ENCODE peak calls at places on chromosomes 2 and 18, in seven cellular contexts. One of them, this sample, is unnamed.

GRCh38 chr2:29262681-29263260 is 147.6 kb downstream of the CLIP4 start:
- DNase-seq in MM.1S: no peak
- DNase-seq in OCI-LY7: no peak
- DNase-seq in neural progenitor cell: no peak
- DNase-seq in GM23248: no peak
- DNase-seq in GM23338: no peak
- DNase-seq in PC-3: no peak
- DNase-seq in this sample: no peak

GRCh38 chr2:150617351-150617750 is 129.9 kb upstream of the RND3 start:
- DNase-seq in MM.1S: no peak
- DNase-seq in OCI-LY7: no peak
- DNase-seq in neural progenitor cell: no peak
- DNase-seq in GM23248: no peak
- DNase-seq in GM23338: no peak
- DNase-seq in PC-3: no peak
- DNase-seq in this sample: no peak

GRCh38 chr2:83079007-83079406 is 1380.1 kb downstream of the SUCLG1 start:
- DNase-seq in MM.1S: no peak
- DNase-seq in OCI-LY7: no peak
- DNase-seq in neural progenitor cell: no peak
- DNase-seq in GM23248: no peak
- DNase-seq in GM23338: no peak
- DNase-seq in PC-3: no peak
- DNase-seq in this sample: no peak

GRCh38 chr2:145386973-145387372 is 867.1 kb upstream of the ZEB2 start:
- DNase-seq in MM.1S: no peak
- DNase-seq in OCI-LY7: no peak
- DNase-seq in neural progenitor cell: no peak
- DNase-seq in GM23248: no peak
- DNase-seq in GM23338: no peak
- DNase-seq in PC-3: no peak
- DNase-seq in this sample: no peak

GRCh38 chr2:17918789-17919188 is 40.3 kb downstream of the KCNS3 start:
- DNase-seq in MM.1S: no peak
- DNase-seq in OCI-LY7: peak; percentile 17
- DNase-seq in neural progenitor cell: peak; percentile 18
- DNase-seq in GM23248: no peak
- DNase-seq in GM23338: peak; percentile 66
- DNase-seq in PC-3: peak; percentile 8
- DNase-seq in this sample: peak; percentile 53

GRCh38 chr2:28397043-28397381 is 4.4 kb downstream of the FOSL2 start:
- DNase-seq in MM.1S: no peak
- DNase-seq in OCI-LY7: no peak
- DNase-seq in neural progenitor cell: no peak
- DNase-seq in GM23248: no peak
- DNase-seq in GM23338: no peak
- DNase-seq in PC-3: no peak
- DNase-seq in this sample: no peak

GRCh38 chr18:9931146-9931545 is 17.3 kb downstream of the VAPA start:
- DNase-seq in MM.1S: no peak
- DNase-seq in OCI-LY7: no peak
- DNase-seq in neural progenitor cell: no peak
- DNase-seq in GM23248: no peak
- DNase-seq in GM23338: no peak
- DNase-seq in PC-3: no peak
- DNase-seq in this sample: no peak

GRCh38 chr2:46915281-46915810 is at the start of gene MCFD2:
- DNase-seq in MM.1S: no peak
- DNase-seq in OCI-LY7: no peak
- DNase-seq in neural progenitor cell: no peak
- DNase-seq in GM23248: peak; percentile 72
- DNase-seq in GM23338: no peak
- DNase-seq in PC-3: peak; percentile 20
- DNase-seq in this sample: peak; percentile 55

GRCh38 chr2:71471276-71471675 is 17.9 kb downstream of the DYSF start:
- DNase-seq in MM.1S: no peak
- DNase-seq in OCI-LY7: no peak
- DNase-seq in neural progenitor cell: no peak
- DNase-seq in GM23248: peak; percentile 62
- DNase-seq in GM23338: no peak
- DNase-seq in PC-3: peak; percentile 77
- DNase-seq in this sample: no peak

GRCh38 chr18:10377956-10378355 is 76.5 kb upstream of the APCDD1 start:
- DNase-seq in MM.1S: no peak
- DNase-seq in OCI-LY7: no peak
- DNase-seq in neural progenitor cell: no peak
- DNase-seq in GM23248: peak; percentile 58
- DNase-seq in GM23338: no peak
- DNase-seq in PC-3: no peak
- DNase-seq in this sample: no peak

GRCh38 chr2:29022455-29023128 is 41.5 kb downstream of the TOGARAM2 start:
- DNase-seq in MM.1S: no peak
- DNase-seq in OCI-LY7: no peak
- DNase-seq in neural progenitor cell: no peak
- DNase-seq in GM23248: no peak
- DNase-seq in GM23338: no peak
- DNase-seq in PC-3: no peak
- DNase-seq in this sample: no peak

GRCh38 chr2:134459706-134460406 is 206.0 kb downstream of the MGAT5 start:
- DNase-seq in MM.1S: no peak
- DNase-seq in OCI-LY7: no peak
- DNase-seq in neural progenitor cell: no peak
- DNase-seq in GM23248: no peak
- DNase-seq in GM23338: no peak
- DNase-seq in PC-3: no peak
- DNase-seq in this sample: no peak

GRCh38 chr2:34096552-34097171 is 497.6 kb upstream of the FAM98A start:
- DNase-seq in MM.1S: peak; percentile 64
- DNase-seq in OCI-LY7: peak; percentile 64
- DNase-seq in neural progenitor cell: peak; percentile 79
- DNase-seq in GM23248: peak; percentile 60
- DNase-seq in GM23338: peak; percentile 82
- DNase-seq in PC-3: peak; percentile 84
- DNase-seq in this sample: peak; percentile 88

GRCh38 chr2:165794520-165794882 is 454 bp upstream of the GALNT3 start:
- DNase-seq in MM.1S: peak; percentile 93
- DNase-seq in OCI-LY7: no peak
- DNase-seq in neural progenitor cell: peak; percentile 42
- DNase-seq in GM23248: peak; percentile 74
- DNase-seq in GM23338: peak; percentile 71
- DNase-seq in PC-3: peak; percentile 82
- DNase-seq in this sample: peak; percentile 60

GRCh38 chr2:27264753-27265535 is 2.1 kb upstream of the SLC30A3 start:
- DNase-seq in MM.1S: peak; percentile 58
- DNase-seq in OCI-LY7: peak; percentile 71
- DNase-seq in neural progenitor cell: peak; percentile 94
- DNase-seq in GM23248: peak; percentile 63
- DNase-seq in GM23338: peak; percentile 94
- DNase-seq in PC-3: peak; percentile 58
- DNase-seq in this sample: peak; percentile 85

GRCh38 chr2:171319164-171319810 is 114.5 kb downstream of the METTL8 start:
- DNase-seq in MM.1S: no peak
- DNase-seq in OCI-LY7: peak; percentile 64
- DNase-seq in neural progenitor cell: peak; percentile 13
- DNase-seq in GM23248: peak; percentile 21
- DNase-seq in GM23338: peak; percentile 84
- DNase-seq in PC-3: no peak
- DNase-seq in this sample: no peak

GRCh38 chr2:66512626-66513025 is 77.7 kb downstream of the MEIS1 start:
- DNase-seq in MM.1S: no peak
- DNase-seq in OCI-LY7: no peak
- DNase-seq in neural progenitor cell: no peak
- DNase-seq in GM23248: no peak
- DNase-seq in GM23338: no peak
- DNase-seq in PC-3: no peak
- DNase-seq in this sample: no peak

GRCh38 chr18:68623342-68623741 is 91.6 kb downstream of the TMX3 start:
- DNase-seq in MM.1S: peak; percentile 64
- DNase-seq in OCI-LY7: peak; percentile 16
- DNase-seq in neural progenitor cell: peak; percentile 79
- DNase-seq in GM23248: peak; percentile 86
- DNase-seq in GM23338: peak; percentile 87
- DNase-seq in PC-3: peak; percentile 78
- DNase-seq in this sample: peak; percentile 80

GRCh38 chr2:142741764-142742269 is 135.6 kb upstream of the KYNU start:
- DNase-seq in MM.1S: no peak
- DNase-seq in OCI-LY7: no peak
- DNase-seq in neural progenitor cell: no peak
- DNase-seq in GM23248: peak; percentile 7
- DNase-seq in GM23338: no peak
- DNase-seq in PC-3: no peak
- DNase-seq in this sample: no peak

GRCh38 chr2:215839816-215840215 is 173.5 kb downstream of the MREG start:
- DNase-seq in MM.1S: no peak
- DNase-seq in OCI-LY7: no peak
- DNase-seq in neural progenitor cell: no peak
- DNase-seq in GM23248: no peak
- DNase-seq in GM23338: peak; percentile 44
- DNase-seq in PC-3: no peak
- DNase-seq in this sample: no peak

GRCh38 chr2:168997113-168997512 is 34.0 kb downstream of the ABCB11 start:
- DNase-seq in MM.1S: no peak
- DNase-seq in OCI-LY7: no peak
- DNase-seq in neural progenitor cell: no peak
- DNase-seq in GM23248: no peak
- DNase-seq in GM23338: no peak
- DNase-seq in PC-3: no peak
- DNase-seq in this sample: peak; percentile 13

GRCh38 chr2:100125641-100126040 is 16.7 kb downstream of the AFF3 start:
- DNase-seq in MM.1S: no peak
- DNase-seq in OCI-LY7: no peak
- DNase-seq in neural progenitor cell: no peak
- DNase-seq in GM23248: no peak
- DNase-seq in GM23338: peak; percentile 2
- DNase-seq in PC-3: no peak
- DNase-seq in this sample: no peak

GRCh38 chr2:210584834-210585233 is 28.4 kb downstream of the CPS1 start:
- DNase-seq in MM.1S: no peak
- DNase-seq in OCI-LY7: no peak
- DNase-seq in neural progenitor cell: no peak
- DNase-seq in GM23248: no peak
- DNase-seq in GM23338: peak; percentile 6
- DNase-seq in PC-3: peak; percentile 86
- DNase-seq in this sample: peak; percentile 10

GRCh38 chr2:27752551-27753237 is 18.8 kb upstream of the MRPL33 start:
- DNase-seq in MM.1S: no peak
- DNase-seq in OCI-LY7: no peak
- DNase-seq in neural progenitor cell: peak; percentile 39
- DNase-seq in GM23248: no peak
- DNase-seq in GM23338: peak; percentile 86
- DNase-seq in PC-3: peak; percentile 49
- DNase-seq in this sample: peak; percentile 89

DNA sequence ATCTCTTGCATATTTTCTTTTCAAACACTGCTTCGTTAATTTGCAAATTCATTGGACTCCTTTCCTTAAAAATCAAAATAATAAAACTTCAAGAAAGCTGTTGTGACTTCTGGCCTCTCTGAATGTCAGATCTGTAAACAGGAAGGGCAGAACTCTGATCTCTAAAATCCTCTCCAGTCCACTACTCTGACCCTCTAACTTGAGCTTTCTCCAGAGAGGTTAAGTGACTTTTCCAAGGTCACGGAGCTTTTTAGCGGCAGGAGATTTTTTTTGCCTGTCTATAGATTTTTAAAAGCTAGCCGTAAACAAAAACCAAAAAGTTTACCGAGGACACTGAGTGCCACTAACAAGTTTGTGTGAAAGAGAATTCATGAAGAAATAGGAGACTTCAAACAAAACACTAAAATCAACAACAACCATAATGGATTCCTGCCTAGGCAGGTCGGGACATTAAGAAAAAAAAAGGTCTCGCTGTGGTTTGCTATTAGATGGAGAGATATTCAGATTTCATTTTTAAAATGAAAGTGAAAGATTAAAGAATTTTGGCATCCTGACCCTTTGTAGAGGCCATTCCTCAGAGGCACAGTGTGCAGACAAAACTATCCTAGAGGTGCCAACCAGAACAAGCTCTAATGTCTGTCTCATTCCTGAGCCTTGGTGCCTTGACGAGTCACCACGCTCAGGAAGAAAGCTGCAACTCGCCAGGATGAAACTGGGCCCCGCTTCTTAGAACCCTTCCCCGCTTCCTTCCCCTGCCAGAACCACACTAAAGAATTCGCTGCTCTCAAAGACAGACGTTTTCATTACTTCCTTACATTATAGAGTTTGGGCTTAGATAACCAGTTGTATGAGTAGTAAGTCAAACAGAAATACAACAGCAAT is 155.8 kb downstream of the TGIF1 start:
- DNase-seq in MM.1S: no peak
- DNase-seq in OCI-LY7: no peak
- DNase-seq in neural progenitor cell: peak; percentile 19
- DNase-seq in GM23248: peak; percentile 80
- DNase-seq in GM23338: peak; percentile 42
- DNase-seq in PC-3: peak; percentile 47
- DNase-seq in this sample: peak; percentile 38
- H2AFZ ChIP-seq in MM.1S: no peak overlapping the region
- H2AFZ ChIP-seq in OCI-LY7: peak overlapping the region; percentile 70
- H2AFZ ChIP-seq in neural progenitor cell: no peak overlapping the region
- H2AFZ ChIP-seq in GM23248: peak overlapping the region; percentile 55
- H2AFZ ChIP-seq in GM23338: no peak overlapping the region
- H2AFZ ChIP-seq in PC-3: peak overlapping the region; percentile 32
- H2AFZ ChIP-seq in this sample: no peak overlapping the region

GRCh38 chr2:232929303-232930123 is 59.4 kb downstream of the SNORC start:
- DNase-seq in MM.1S: no peak
- DNase-seq in OCI-LY7: no peak
- DNase-seq in neural progenitor cell: no peak
- DNase-seq in GM23248: no peak
- DNase-seq in GM23338: no peak
- DNase-seq in PC-3: no peak
- DNase-seq in this sample: no peak
- H3K4me3 ChIP-seq in MM.1S: no peak overlapping the region
- H3K4me3 ChIP-seq in OCI-LY7: no peak overlapping the region
- H3K4me3 ChIP-seq in neural progenitor cell: peak overlapping the region; percentile 64
- H3K4me3 ChIP-seq in GM23248: no peak overlapping the region
- H3K4me3 ChIP-seq in GM23338: peak overlapping the region; percentile 73
- H3K4me3 ChIP-seq in PC-3: no peak overlapping the region
- H3K4me3 ChIP-seq in this sample: no peak overlapping the region

GRCh38 chr2:128752691-128753263 is 434.1 kb upstream of the HS6ST1 start:
- DNase-seq in MM.1S: no peak
- DNase-seq in OCI-LY7: peak; percentile 40
- DNase-seq in neural progenitor cell: no peak
- DNase-seq in GM23248: no peak
- DNase-seq in GM23338: no peak
- DNase-seq in PC-3: no peak
- DNase-seq in this sample: no peak
- TF ChIP-seq EZH2phosphoT487 in MM.1S: no peak
- TF ChIP-seq EZH2phosphoT487 in OCI-LY7: no peak
- TF ChIP-seq EZH2phosphoT487 in neural progenitor cell: no peak
- TF ChIP-seq EZH2phosphoT487 in GM23248: no peak
- TF ChIP-seq EZH2phosphoT487 in GM23338: no peak
- TF ChIP-seq EZH2phosphoT487 in PC-3: no peak
- TF ChIP-seq EZH2phosphoT487 in this sample: no peak

DNA sequence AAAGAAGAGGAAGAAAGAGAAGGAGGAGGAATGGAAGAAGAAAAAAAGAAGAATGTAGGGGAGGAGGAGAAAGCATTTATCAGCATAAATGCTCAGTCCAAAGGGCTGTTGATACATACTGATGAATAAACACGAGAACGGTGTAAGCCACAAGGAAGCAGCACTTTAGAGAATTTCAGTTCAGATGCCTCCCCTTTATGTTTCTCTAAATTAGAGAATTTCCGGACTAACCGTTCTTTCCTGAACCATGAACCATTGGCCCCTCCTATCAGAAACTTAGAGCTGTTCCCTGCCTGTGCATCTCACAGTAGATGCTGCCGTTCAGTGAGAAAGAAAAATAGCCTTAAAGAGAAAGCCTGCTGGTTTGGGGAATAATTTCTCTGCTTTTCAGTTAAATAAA is 49.2 kb upstream of the TUBA3D start:
- DNase-seq in MM.1S: peak; percentile 38
- DNase-seq in OCI-LY7: no peak
- DNase-seq in neural progenitor cell: no peak
- DNase-seq in GM23248: no peak
- DNase-seq in GM23338: no peak
- DNase-seq in PC-3: no peak
- DNase-seq in this sample: no peak
- H2AFZ ChIP-seq in MM.1S: no peak overlapping the region
- H2AFZ ChIP-seq in OCI-LY7: no peak overlapping the region
- H2AFZ ChIP-seq in neural progenitor cell: no peak overlapping the region
- H2AFZ ChIP-seq in GM23248: no peak overlapping the region
- H2AFZ ChIP-seq in GM23338: no peak overlapping the region
- H2AFZ ChIP-seq in PC-3: no peak overlapping the region
- H2AFZ ChIP-seq in this sample: no peak overlapping the region

This sample was measured in hepatocyte.